ENCODE peak calls at places on chromosomes 2 and 18, in six cellular contexts. One of them, this sample, is unnamed.

GRCh38 chr18:54109131-54109683 is 115.3 kb downstream of the MBD2 start:
- DNase-seq in stomach: no peak
- DNase-seq in K562: no peak
- DNase-seq in ovary: no peak
- DNase-seq in suprapubic skin: no peak
- DNase-seq in HepG2: no peak
- DNase-seq in this sample: no peak

GRCh38 chr2:121309801-121310200 is 24.8 kb upstream of the TFCP2L1 start:
- DNase-seq in stomach: peak; percentile 5
- DNase-seq in K562: no peak
- DNase-seq in ovary: no peak
- DNase-seq in suprapubic skin: peak; percentile 43
- DNase-seq in HepG2: no peak
- DNase-seq in this sample: no peak

GRCh38 chr2:225637199-225637598 is 237.7 kb downstream of the NYAP2 start:
- DNase-seq in stomach: no peak
- DNase-seq in K562: no peak
- DNase-seq in ovary: no peak
- DNase-seq in suprapubic skin: no peak
- DNase-seq in HepG2: no peak
- DNase-seq in this sample: no peak

GRCh38 chr18:32851936-32852335 is 79.1 kb upstream of the KLHL14 start:
- DNase-seq in stomach: no peak
- DNase-seq in K562: no peak
- DNase-seq in ovary: no peak
- DNase-seq in suprapubic skin: no peak
- DNase-seq in HepG2: no peak
- DNase-seq in this sample: no peak

GRCh38 chr2:45276914-45277313 is 267.7 kb upstream of the SIX2 start:
- DNase-seq in stomach: no peak
- DNase-seq in K562: no peak
- DNase-seq in ovary: no peak
- DNase-seq in suprapubic skin: no peak
- DNase-seq in HepG2: peak; percentile 70
- DNase-seq in this sample: no peak

GRCh38 chr2:111121028-111121872 is 536 bp downstream of the BCL2L11 start:
- DNase-seq in stomach: peak; percentile 58
- DNase-seq in K562: peak; percentile 47
- DNase-seq in ovary: peak; percentile 67
- DNase-seq in suprapubic skin: peak; percentile 86
- DNase-seq in HepG2: peak; percentile 35
- DNase-seq in this sample: peak; percentile 49

GRCh38 chr2:50661682-50662081 is 370.2 kb downstream of the NRXN1 start:
- DNase-seq in stomach: no peak
- DNase-seq in K562: no peak
- DNase-seq in ovary: no peak
- DNase-seq in suprapubic skin: no peak
- DNase-seq in HepG2: no peak
- DNase-seq in this sample: no peak

GRCh38 chr2:31379102-31379501 is 35.4 kb downstream of the XDH start:
- DNase-seq in stomach: no peak
- DNase-seq in K562: no peak
- DNase-seq in ovary: no peak
- DNase-seq in suprapubic skin: no peak
- DNase-seq in HepG2: no peak
- DNase-seq in this sample: no peak

GRCh38 chr18:30992231-30992630 is 50.3 kb downstream of the DSC3 start:
- DNase-seq in stomach: no peak
- DNase-seq in K562: no peak
- DNase-seq in ovary: no peak
- DNase-seq in suprapubic skin: no peak
- DNase-seq in HepG2: no peak
- DNase-seq in this sample: no peak

GRCh38 chr2:8535821-8536685 is 145.8 kb upstream of the ID2 start:
- DNase-seq in stomach: no peak
- DNase-seq in K562: no peak
- DNase-seq in ovary: no peak
- DNase-seq in suprapubic skin: no peak
- DNase-seq in HepG2: no peak
- DNase-seq in this sample: no peak

GRCh38 chr2:73908689-73909652 is 16.2 kb downstream of the ACTG2 start:
- DNase-seq in stomach: no peak
- DNase-seq in K562: no peak
- DNase-seq in ovary: no peak
- DNase-seq in suprapubic skin: no peak
- DNase-seq in HepG2: no peak
- DNase-seq in this sample: no peak

GRCh38 chr18:46160050-46160798 is 56.0 kb downstream of the HAUS1 start:
- DNase-seq in stomach: no peak
- DNase-seq in K562: no peak
- DNase-seq in ovary: no peak
- DNase-seq in suprapubic skin: no peak
- DNase-seq in HepG2: no peak
- DNase-seq in this sample: no peak

GRCh38 chr18:23652232-23652631 is 10.5 kb downstream of the ANKRD29 start:
- DNase-seq in stomach: no peak
- DNase-seq in K562: no peak
- DNase-seq in ovary: no peak
- DNase-seq in suprapubic skin: no peak
- DNase-seq in HepG2: no peak
- DNase-seq in this sample: no peak

GRCh38 chr2:189350515-189351209 is 90.6 kb upstream of the WDR75 start:
- DNase-seq in stomach: no peak
- DNase-seq in K562: no peak
- DNase-seq in ovary: peak; percentile 50
- DNase-seq in suprapubic skin: no peak
- DNase-seq in HepG2: no peak
- DNase-seq in this sample: no peak
- TF ChIP-seq EP300 in stomach: peak; percentile 47
- TF ChIP-seq EP300 in K562: no peak
- TF ChIP-seq EP300 in ovary: no peak
- TF ChIP-seq EP300 in suprapubic skin: no peak
- TF ChIP-seq EP300 in HepG2: no peak
- TF ChIP-seq EP300 in this sample: no peak

DNA sequence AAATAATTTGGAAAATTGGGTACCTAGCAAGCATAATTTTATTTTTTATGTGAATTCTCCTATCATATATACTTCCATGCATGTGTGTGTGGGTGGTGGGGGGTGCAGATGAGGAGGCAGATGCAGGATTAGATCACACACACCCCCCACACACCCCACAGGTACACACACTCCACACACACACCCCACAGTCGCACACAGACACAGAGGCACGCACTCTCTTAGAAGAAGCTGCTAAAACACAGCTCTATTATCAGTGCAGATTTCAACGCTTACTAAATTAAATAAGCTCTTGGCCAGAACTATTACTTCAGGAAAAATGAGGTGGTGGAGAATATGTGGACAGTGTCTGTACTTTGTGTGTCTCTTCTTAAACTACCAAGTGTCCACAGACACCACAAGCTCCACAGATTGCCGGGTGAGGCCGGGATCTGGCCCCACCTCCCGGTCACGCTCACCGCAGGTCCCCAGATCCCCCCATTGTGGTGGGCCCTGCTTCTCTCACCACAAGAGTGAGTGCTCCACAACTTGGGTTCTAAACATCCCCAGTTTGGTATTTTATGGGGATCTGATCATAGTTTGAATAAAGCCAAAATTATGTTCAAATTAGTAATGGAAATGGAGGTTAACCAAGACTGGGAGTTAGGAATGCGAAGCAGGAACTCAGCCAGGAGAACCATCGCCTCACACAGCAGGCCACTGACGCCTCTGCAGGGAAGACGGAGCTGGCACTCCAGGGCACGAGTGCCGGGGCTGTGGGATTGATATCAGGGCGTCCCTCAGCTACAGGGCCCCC is 102.1 kb downstream of the PXDN start:
- DNase-seq in stomach: no peak
- DNase-seq in K562: no peak
- DNase-seq in ovary: peak; percentile 28
- DNase-seq in suprapubic skin: no peak
- DNase-seq in HepG2: no peak
- DNase-seq in this sample: no peak
- TF ChIP-seq EP300 in stomach: no peak
- TF ChIP-seq EP300 in K562: no peak
- TF ChIP-seq EP300 in ovary: no peak
- TF ChIP-seq EP300 in suprapubic skin: no peak
- TF ChIP-seq EP300 in HepG2: no peak
- TF ChIP-seq EP300 in this sample: no peak

DNA sequence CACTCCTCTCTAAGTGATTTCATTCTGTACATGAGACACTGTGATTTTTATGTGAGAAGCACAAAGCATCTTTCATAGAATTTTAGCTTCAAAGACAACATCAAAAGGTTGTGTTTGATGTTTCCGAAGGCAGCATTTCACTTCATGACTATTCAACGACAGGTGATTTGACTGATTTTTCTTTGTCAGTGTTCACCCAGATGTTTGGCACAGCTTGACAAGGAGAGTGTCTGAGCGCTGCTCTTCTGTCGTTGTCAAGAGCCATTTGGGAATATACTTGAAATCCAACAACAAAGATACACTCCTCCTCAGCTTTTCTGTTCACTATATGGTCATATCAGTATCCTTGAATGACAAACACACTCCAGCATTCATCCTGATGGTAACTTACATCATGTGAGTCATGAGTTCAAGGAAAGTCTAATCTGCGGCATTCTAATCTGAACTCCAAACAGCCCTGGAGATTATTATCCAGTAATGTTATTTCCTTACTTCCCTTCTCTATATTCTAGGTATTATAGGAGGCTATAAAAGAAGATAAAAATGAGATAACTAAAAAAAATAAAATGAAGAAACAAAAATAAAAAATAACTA is 45.9 kb upstream of the ST6GAL2 start:
- DNase-seq in stomach: no peak
- DNase-seq in K562: no peak
- DNase-seq in ovary: no peak
- DNase-seq in suprapubic skin: no peak
- DNase-seq in HepG2: no peak
- DNase-seq in this sample: no peak
- TF ChIP-seq EP300 in stomach: no peak
- TF ChIP-seq EP300 in K562: no peak
- TF ChIP-seq EP300 in ovary: no peak
- TF ChIP-seq EP300 in suprapubic skin: no peak
- TF ChIP-seq EP300 in HepG2: no peak
- TF ChIP-seq EP300 in this sample: no peak

DNA sequence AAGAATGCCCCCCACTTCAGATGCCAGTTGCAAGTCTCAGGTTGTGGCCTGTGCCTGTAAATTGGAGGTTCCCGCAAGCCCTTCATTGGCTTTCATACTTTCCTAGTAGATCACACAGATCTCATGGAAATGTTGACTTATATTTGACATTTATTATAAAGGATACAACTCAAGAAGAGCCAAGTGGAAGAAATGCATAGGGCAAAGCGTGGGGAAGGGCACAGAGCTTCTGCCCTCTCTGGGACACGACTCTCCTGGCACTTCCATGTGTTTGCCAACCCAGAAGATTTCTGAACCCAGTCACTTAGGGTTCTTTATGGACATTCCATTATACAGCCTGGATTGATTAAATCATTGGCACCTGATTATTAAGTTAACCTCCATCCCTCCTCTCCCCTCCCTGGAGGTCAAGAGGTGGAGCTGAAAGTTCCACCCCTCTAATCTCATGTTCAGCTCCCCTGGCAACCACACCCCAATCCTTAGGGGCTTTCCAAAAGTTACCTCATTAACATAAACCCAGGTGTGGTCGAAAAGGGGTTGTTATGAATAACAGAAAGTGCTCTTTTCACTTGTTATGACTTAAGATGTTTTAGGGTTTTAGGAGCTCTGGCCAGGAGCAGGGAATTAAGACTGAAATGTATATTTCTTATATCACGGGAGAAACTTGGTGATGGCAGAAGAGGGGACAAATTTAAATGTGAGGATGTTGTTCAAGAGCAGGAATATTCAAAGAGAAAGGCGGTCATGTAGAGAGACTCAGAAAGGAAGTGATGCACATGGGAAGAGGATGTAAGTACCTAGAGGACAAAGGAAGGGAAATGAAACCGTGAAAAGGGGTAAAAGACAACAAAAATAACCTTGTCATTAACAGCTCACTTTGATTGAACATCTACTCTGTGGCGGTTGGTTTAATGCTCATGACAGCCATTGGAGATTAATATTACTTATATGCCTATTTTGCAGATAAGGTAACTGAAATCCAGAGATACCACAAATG is 31.8 kb downstream of the SP100 start:
- DNase-seq in stomach: no peak
- DNase-seq in K562: no peak
- DNase-seq in ovary: no peak
- DNase-seq in suprapubic skin: no peak
- DNase-seq in HepG2: no peak
- DNase-seq in this sample: no peak
- TF ChIP-seq EP300 in stomach: no peak
- TF ChIP-seq EP300 in K562: no peak
- TF ChIP-seq EP300 in ovary: no peak
- TF ChIP-seq EP300 in suprapubic skin: no peak
- TF ChIP-seq EP300 in HepG2: no peak
- TF ChIP-seq EP300 in this sample: no peak